ENCODE peak calls at places on chromosomes 11 and 22, in four cellular contexts. One of them, this sample, is unnamed.
A peak's percentile ranks its signal among the peaks of the same experiment; 100 is the strongest.

GRCh38 chr11:71286701-71287643 is 34.6 kb upstream of the SHANK2 start:
- DNase-seq in ELR: peak; percentile 57
- DNase-seq in fibroblast of lung: peak; percentile 98
- DNase-seq in ELF-1: no peak
- DNase-seq in this sample: peak; percentile 98

GRCh38 chr11:16745950-16746349 is 7.5 kb downstream of the C11orf58 start:
- DNase-seq in ELR: no peak
- DNase-seq in fibroblast of lung: no peak
- DNase-seq in ELF-1: no peak
- DNase-seq in this sample: no peak

GRCh38 chr11:70319694-70320093 is 49.2 kb downstream of the PPFIA1 start:
- DNase-seq in ELR: no peak
- DNase-seq in fibroblast of lung: no peak
- DNase-seq in ELF-1: no peak
- DNase-seq in this sample: no peak

GRCh38 chr11:47468598-47469214 is 19.8 kb upstream of the RAPSN start:
- DNase-seq in ELR: no peak
- DNase-seq in fibroblast of lung: peak; percentile 18
- DNase-seq in ELF-1: no peak
- DNase-seq in this sample: peak; percentile 35

GRCh38 chr11:72930011-72930410 is 115.8 kb downstream of the ATG16L2 start:
- DNase-seq in ELR: no peak
- DNase-seq in fibroblast of lung: peak; percentile 69
- DNase-seq in ELF-1: no peak
- DNase-seq in this sample: no peak

GRCh38 chr11:88428959-88429358 is 91.4 kb upstream of the CTSC start:
- DNase-seq in ELR: no peak
- DNase-seq in fibroblast of lung: no peak
- DNase-seq in ELF-1: no peak
- DNase-seq in this sample: no peak

GRCh38 chr11:122207505-122207904 is 91.5 kb upstream of the BLID start:
- DNase-seq in ELR: no peak
- DNase-seq in fibroblast of lung: peak; percentile 90
- DNase-seq in ELF-1: no peak
- DNase-seq in this sample: peak; percentile 68

GRCh38 chr11:5476184-5476819 is 12.2 kb upstream of the OR52D1 start:
- DNase-seq in ELR: peak; percentile 63
- DNase-seq in fibroblast of lung: peak; percentile 43
- DNase-seq in ELF-1: peak; percentile 8
- DNase-seq in this sample: peak; percentile 74

GRCh38 chr11:86183694-86184093 is 60.9 kb upstream of the EED start:
- DNase-seq in ELR: peak; percentile 65
- DNase-seq in fibroblast of lung: peak; percentile 47
- DNase-seq in ELF-1: no peak
- DNase-seq in this sample: peak; percentile 65

GRCh38 chr11:60756307-60757032 is at the start of gene MS4A15:
- DNase-seq in ELR: peak; percentile 48
- DNase-seq in fibroblast of lung: peak; percentile 8
- DNase-seq in ELF-1: peak; percentile 77
- DNase-seq in this sample: peak; percentile 14

GRCh38 chr11:85685820-85686459 is at the start of gene CCDC89:
- DNase-seq in ELR: no peak
- DNase-seq in fibroblast of lung: peak; percentile 99
- DNase-seq in ELF-1: peak; percentile 23
- DNase-seq in this sample: peak; percentile 98

GRCh38 chr22:29146771-29147170 is 58.9 kb upstream of the EMID1 start:
- DNase-seq in ELR: no peak
- DNase-seq in fibroblast of lung: no peak
- DNase-seq in ELF-1: no peak
- DNase-seq in this sample: no peak

GRCh38 chr11:86551286-86551685 is 121.1 kb downstream of the ME3 start:
- DNase-seq in ELR: peak; percentile 89
- DNase-seq in fibroblast of lung: peak; percentile 98
- DNase-seq in ELF-1: no peak
- DNase-seq in this sample: peak; percentile 91

GRCh38 chr11:86888164-86888977 is 66.8 kb downstream of the FZD4 start:
- DNase-seq in ELR: peak; percentile 23
- DNase-seq in fibroblast of lung: peak; percentile 92
- DNase-seq in ELF-1: no peak
- DNase-seq in this sample: peak; percentile 61

GRCh38 chr11:5037926-5038325 is 8.4 kb upstream of the OR52J3 start:
- DNase-seq in ELR: no peak
- DNase-seq in fibroblast of lung: no peak
- DNase-seq in ELF-1: no peak
- DNase-seq in this sample: no peak

GRCh38 chr11:124581817-124582216 is 12.0 kb downstream of the OR8A1 start:
- DNase-seq in ELR: no peak
- DNase-seq in fibroblast of lung: no peak
- DNase-seq in ELF-1: no peak
- DNase-seq in this sample: no peak

GRCh38 chr11:117789241-117789640 is 7.8 kb downstream of the DSCAML1 start:
- DNase-seq in ELR: no peak
- DNase-seq in fibroblast of lung: no peak
- DNase-seq in ELF-1: no peak
- DNase-seq in this sample: no peak

GRCh38 chr11:17343907-17344306 is 7.7 kb upstream of the NCR3LG1 start:
- DNase-seq in ELR: peak; percentile 82
- DNase-seq in fibroblast of lung: peak; percentile 91
- DNase-seq in ELF-1: no peak
- DNase-seq in this sample: peak; percentile 93